ENCODE peak calls at places on chromosomes 16 and 17, in ten cellular contexts. O is substantia nigra; M is RPMI8226; E is ELR; V is activated effector memory CD4-positive, alpha-beta T cell treated with anti-CD3 and anti-CD28 coated beads, Interleukin-2, amount 50 U/mL, for 16 hours; R is adipocyte; T is activated naive CD4-positive, alpha-beta T cell treated with anti-CD3 and anti-CD28 coated beads, Interleukin-2, amount 10 ng/mL, durations not matched to agents 7 days and 5 days; I is dorsolateral prefrontal cortex; N is HT1080; B is choroid plexus epithelial cell. F is an unnamed sample.

GRCh38 chr17:74715144-74715543 is 2.4 kb upstream of the CD300LF start:
- DNase-seq in O (no peak), M (no peak), E (no peak), V (no peak), R (no peak), T (no peak), I (no peak), N (no peak), B (no peak), F (no peak)

GRCh38 chr17:39787743-39788484 is 50.2 kb downstream of the GRB7 start:
- DNase-seq in O (no peak), M (no peak), E (peak), V (no peak), R (no peak), T (no peak), I (no peak), N (no peak), B (no peak), F (no peak)

GRCh38 chr16:41439-42068 is 11.9 kb downstream of the POLR3K start:
- DNase-seq in O (no peak), M (no peak), E (no peak), V (no peak), R (no peak), T (no peak), I (no peak), N (no peak), B (no peak), F (no peak)

GRCh38 chr17:76408037-76408849 is 23.8 kb downstream of the SPHK1 start:
- DNase-seq in O (no peak), M (peak), E (peak), V (peak), R (peak), T (peak), I (peak), N (peak), B (peak), F (peak)

GRCh38 chr17:78568494-78569115 is 8.6 kb downstream of the DNAH17 start:
- DNase-seq in O (no peak), M (no peak), E (peak), V (no peak), R (peak), T (no peak), I (no peak), N (peak), B (peak), F (peak)

GRCh38 chr16:48969611-48970010 is 312.0 kb downstream of the CBLN1 start:
- DNase-seq in O (no peak), M (no peak), E (no peak), V (no peak), R (no peak), T (no peak), I (no peak), N (no peak), B (no peak), F (no peak)

GRCh38 chr17:62070900-62071299 is 5.8 kb upstream of the MED13 start:
- DNase-seq in O (no peak), M (no peak), E (no peak), V (no peak), R (no peak), T (no peak), I (no peak), N (no peak), B (no peak), F (no peak)

GRCh38 chr17:32596666-32597065 is 109.9 kb downstream of the CDK5R1 start:
- DNase-seq in O (no peak), M (peak), E (peak), V (no peak), R (no peak), T (no peak), I (peak), N (peak), B (peak), F (peak)

GRCh38 chr17:29004081-29004692 is 1.6 kb downstream of the SEZ6 start:
- DNase-seq in O (no peak), M (no peak), E (peak), V (no peak), R (peak), T (no peak), I (peak), N (no peak), B (peak), F (peak)

GRCh38 chr17:17063546-17064122 is 21.4 kb downstream of the MPRIP start:
- DNase-seq in O (peak), M (peak), E (no peak), V (peak), R (peak), T (peak), I (peak), N (peak), B (no peak), F (peak)

GRCh38 chr17:17528696-17529652 is 32.8 kb upstream of the RASD1 start:
- DNase-seq in O (no peak), M (no peak), E (no peak), V (no peak), R (no peak), T (no peak), I (no peak), N (no peak), B (no peak), F (no peak)

GRCh38 chr16:80694950-80695471 is 109.4 kb downstream of the CDYL2 start:
- DNase-seq in O (no peak), M (no peak), E (no peak), V (no peak), R (no peak), T (no peak), I (no peak), N (no peak), B (no peak), F (no peak)

GRCh38 chr17:82901356-82901755 is 61.5 kb upstream of the ZNF750 start:
- DNase-seq in O (no peak), M (no peak), E (no peak), V (no peak), R (no peak), T (no peak), I (no peak), N (no peak), B (no peak), F (no peak)

GRCh38 chr17:72588961-72589360 is 468.1 kb downstream of the SOX9 start:
- DNase-seq in O (no peak), M (peak), E (peak), V (peak), R (no peak), T (no peak), I (peak), N (peak), B (no peak), F (peak)

GRCh38 chr17:81601525-81602120 is 35.3 kb downstream of the NPLOC4 start:
- DNase-seq in O (no peak), M (peak), E (peak), V (peak), R (peak), T (peak), I (peak), N (peak), B (peak), F (peak)

GRCh38 chr17:9054611-9055010 is 33.3 kb downstream of the NTN1 start:
- DNase-seq in O (no peak), M (no peak), E (no peak), V (no peak), R (no peak), T (no peak), I (no peak), N (no peak), B (no peak), F (no peak)

GRCh38 chr16:83842755-83843507 is 35.2 kb downstream of the HSBP1 start:
- DNase-seq in O (no peak), M (no peak), E (no peak), V (no peak), R (peak), T (no peak), I (no peak), N (no peak), B (peak), F (no peak)

GRCh38 chr17:11511696-11512095 is 86.6 kb upstream of the DNAH9 start:
- DNase-seq in O (no peak), M (no peak), E (no peak), V (no peak), R (no peak), T (no peak), I (no peak), N (no peak), B (no peak), F (no peak)

GRCh38 chr16:1097800-1098199 is 1.8 kb upstream of the C1QTNF8 start:
- DNase-seq in O (peak), M (no peak), E (no peak), V (no peak), R (peak), T (no peak), I (no peak), N (no peak), B (no peak), F (peak)

GRCh38 chr16:67210069-67210937 is 11.4 kb downstream of the ELMO3 start:
- DNase-seq in O (no peak), M (peak), E (no peak), V (no peak), R (no peak), T (no peak), I (no peak), N (no peak), B (no peak), F (no peak)

GRCh38 chr16:46911038-46911437 is 26.9 kb downstream of the GPT2 start:
- DNase-seq in O (no peak), M (no peak), E (no peak), V (no peak), R (no peak), T (no peak), I (peak), N (no peak), B (no peak), F (no peak)

F was measured in EH.